ENCODE peak calls at places on chromosomes 6 and 20, in eight cellular contexts. M is body of pancreas, V is GM12892, D is IMR-90, O is HCT116, R is prostate gland, C is ovary, X is stomach. L is an unnamed sample.
A peak's percentile ranks its signal among the peaks of the same experiment; 100 is the strongest.

GRCh38 chr6:3426091-3426780 is 30.6 kb downstream of the SLC22A23 start:
- DNase-seq in D (no peak), M (no peak), R (no peak), X (no peak), V (no peak), O (no peak), C (no peak), L (no peak)

GRCh38 chr20:7094438-7094997 is 327.0 kb downstream of the BMP2 start:
- DNase-seq in V (no peak), X (no peak), M (no peak), O (peak; percentile 4), C (no peak), R (no peak), D (peak; percentile 0), L (no peak)

GRCh38 chr6:37919417-37920157 is 100.1 kb downstream of the ZFAND3 start:
- DNase-seq in V (no peak), M (no peak), C (no peak), X (no peak), R (no peak), O (no peak), D (peak; percentile 92), L (no peak)

GRCh38 chr20:21046413-21047070 is 59.6 kb downstream of the LINC00237 start:
- DNase-seq in C (no peak), M (no peak), X (no peak), O (no peak), R (no peak), D (no peak), V (no peak), L (no peak)

GRCh38 chr20:40521962-40522361 is 167.1 kb downstream of the MAFB start:
- DNase-seq in V (no peak), C (no peak), R (no peak), M (no peak), D (no peak), X (no peak), O (no peak), L (no peak)

GRCh38 chr20:34706912-34707784 is 3.0 kb downstream of the TP53INP2 start:
- DNase-seq in X (no peak), O (no peak), V (no peak), M (no peak), R (no peak), D (no peak), C (no peak), L (no peak)

GRCh38 chr20:21096321-21097043 is 9.7 kb downstream of the LINC00237 start:
- DNase-seq in R (no peak), V (no peak), C (no peak), M (no peak), O (peak; percentile 68), D (peak; percentile 32), X (no peak), L (peak; percentile 82)

GRCh38 chr20:4876731-4877130 is 124.6 kb downstream of the SLC23A2 start:
- DNase-seq in M (no peak), X (no peak), D (no peak), R (no peak), C (no peak), O (no peak), V (no peak), L (no peak)

DNA sequence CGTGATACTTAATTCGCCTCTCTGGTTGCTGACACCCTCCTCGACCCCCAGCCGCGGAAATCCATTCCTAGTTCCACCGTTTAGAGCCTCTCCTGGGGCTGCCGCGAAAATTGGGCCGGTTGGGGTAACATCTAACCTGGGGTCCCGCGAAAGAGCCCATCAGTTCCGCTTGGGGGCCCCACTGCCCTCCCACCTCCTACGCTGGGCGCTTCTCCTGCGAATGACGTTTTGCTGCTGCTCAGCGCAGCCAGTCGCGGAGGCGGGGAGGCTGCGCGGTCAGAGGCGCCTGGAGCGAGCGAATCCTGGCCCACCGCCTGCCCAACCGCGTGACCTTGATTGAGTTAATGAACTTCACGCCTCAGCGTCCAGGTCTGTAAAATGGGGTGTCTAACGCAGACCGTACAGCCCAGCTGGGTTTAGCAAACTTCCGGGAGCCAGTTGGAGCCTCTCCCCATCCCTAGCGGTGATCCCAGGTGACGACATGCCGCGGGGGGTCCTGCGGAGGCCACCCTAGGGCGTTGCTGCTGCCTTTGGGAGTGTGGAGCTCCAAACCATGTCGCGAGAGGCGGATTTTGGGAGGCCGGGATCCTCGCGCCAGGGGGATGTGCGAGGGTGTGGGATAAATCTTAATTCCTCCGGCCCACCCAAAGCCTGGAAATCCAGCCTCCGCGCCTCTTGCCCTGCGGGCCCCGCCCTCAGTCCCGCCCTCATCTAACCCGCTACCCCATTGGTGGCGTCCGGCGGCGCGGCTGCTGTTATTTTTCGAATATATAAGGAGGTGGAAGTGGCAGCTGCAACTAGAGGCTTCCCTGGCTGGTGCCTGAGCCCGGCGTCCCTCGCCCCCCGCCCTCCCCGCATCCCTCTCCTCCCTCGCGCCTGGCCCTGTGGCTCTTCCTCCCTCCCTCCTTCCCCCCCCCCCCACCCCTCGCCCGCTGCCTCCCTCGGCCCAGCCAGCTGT is at the start of gene CDC25B:
- DNase-seq in V (peak; percentile 93), R (peak; percentile 90), C (peak; percentile 96), O (peak; percentile 84), X (peak; percentile 95), D (peak; percentile 83), M (peak; percentile 92), L (peak; percentile 89)
- TF ChIP-seq POLR2A in V (peak; percentile 70), R (peak; percentile 26), C (peak; percentile 63), O (peak; percentile 47), X (no peak), D (peak; percentile 52), M (no peak), L (peak; percentile 79)

GRCh38 chr6:87257046-87257445 is 65.3 kb upstream of the SMIM8 start:
- DNase-seq in C (no peak), D (no peak), V (no peak), O (no peak), R (no peak), M (no peak), X (no peak), L (no peak)

GRCh38 chr6:87257565-87257964 is 64.8 kb upstream of the SMIM8 start:
- DNase-seq in M (no peak), R (no peak), D (no peak), X (no peak), O (no peak), V (no peak), C (no peak), L (no peak)

GRCh38 chr6:87261534-87261933 is 60.9 kb upstream of the SMIM8 start:
- DNase-seq in V (no peak), D (no peak), C (no peak), R (no peak), O (no peak), M (no peak), X (no peak), L (no peak)

GRCh38 chr6:87259791-87260190 is 62.6 kb upstream of the SMIM8 start:
- DNase-seq in D (no peak), M (no peak), V (no peak), O (no peak), C (no peak), X (no peak), R (no peak), L (no peak)

DNA sequence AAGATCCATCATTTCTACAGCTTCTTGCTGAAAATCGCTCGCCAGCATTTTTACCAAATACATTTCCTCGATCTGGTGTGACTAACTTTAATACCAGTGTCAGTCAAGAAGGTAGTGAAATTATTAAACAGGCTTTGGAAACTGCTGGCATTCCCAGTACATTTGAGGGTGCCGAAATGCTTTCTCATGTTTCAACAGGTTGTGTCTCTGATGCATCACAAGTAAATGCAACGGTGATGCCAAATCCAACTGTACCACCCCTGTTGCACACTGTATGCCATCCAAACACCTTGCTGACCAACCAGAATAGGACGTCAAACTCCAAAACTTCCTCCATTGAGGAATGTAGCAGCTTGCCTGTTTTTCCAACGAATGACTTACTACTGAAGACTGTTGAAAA is 64.4 kb upstream of the SMIM8 start:
- DNase-seq in C (no peak), M (no peak), O (no peak), D (no peak), R (no peak), X (no peak), V (no peak), L (no peak)
- TF ChIP-seq POLR2A in C (no peak), M (no peak), O (no peak), D (no peak), R (no peak), X (no peak), V (peak; percentile 32), L (no peak)

GRCh38 chr6:160986831-160987230 is 4.7 kb upstream of the MAP3K4 start:
- DNase-seq in M (no peak), X (no peak), C (no peak), O (no peak), R (no peak), D (no peak), V (no peak), L (no peak)
- TF ChIP-seq POLR2A in M (no peak), X (no peak), C (no peak), O (no peak), R (no peak), D (no peak), V (no peak), L (no peak)

DNA sequence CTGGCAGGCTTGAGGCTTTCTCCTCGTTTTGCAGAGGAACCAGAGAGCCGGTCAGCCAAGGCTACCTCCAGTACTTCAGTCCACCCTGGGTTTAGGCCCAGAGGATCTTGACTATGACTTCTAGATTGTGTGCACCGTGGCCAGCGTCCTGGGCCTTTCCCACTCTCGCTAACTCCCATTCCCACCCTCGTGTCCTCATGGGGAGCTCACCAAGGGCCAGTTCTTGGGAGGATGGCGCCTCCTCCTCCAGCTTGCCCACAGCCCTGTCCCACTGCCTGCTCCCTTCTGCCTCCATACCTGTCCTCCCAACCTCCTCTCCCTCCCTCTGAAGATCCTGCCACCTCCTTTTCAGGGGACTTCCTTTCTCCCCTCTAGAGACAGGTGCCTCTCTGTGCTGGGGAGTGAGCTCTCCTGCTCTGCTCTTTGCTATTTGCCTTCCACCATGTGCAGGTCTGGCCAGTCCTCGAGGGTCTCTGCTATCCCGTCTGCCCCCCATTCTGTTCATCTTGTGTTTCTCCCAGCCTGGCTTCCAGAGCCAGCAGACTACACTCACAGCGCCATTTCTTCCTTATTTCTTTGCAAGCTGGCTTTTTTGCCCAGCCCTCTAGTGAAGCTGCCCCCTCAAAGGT is 4.4 kb upstream of the SYNJ2 start:
- DNase-seq in M (no peak), R (no peak), V (no peak), X (no peak), D (no peak), O (no peak), C (no peak), L (no peak)
- TF ChIP-seq POLR2A in M (no peak), R (no peak), V (no peak), X (no peak), D (no peak), O (no peak), C (no peak), L (no peak)

GRCh38 chr6:33410711-33411631 is at the start of gene PHF1:
- DNase-seq in R (peak; percentile 76), V (peak; percentile 80), O (peak; percentile 60), C (peak; percentile 85), X (peak; percentile 77), D (peak; percentile 80), M (peak; percentile 84), L (no peak)
- TF ChIP-seq POLR2A in R (peak; percentile 69), V (peak; percentile 46), O (peak; percentile 38), C (peak; percentile 65), X (no peak), D (peak; percentile 65), M (peak; percentile 40), L (peak; percentile 57)

DNA sequence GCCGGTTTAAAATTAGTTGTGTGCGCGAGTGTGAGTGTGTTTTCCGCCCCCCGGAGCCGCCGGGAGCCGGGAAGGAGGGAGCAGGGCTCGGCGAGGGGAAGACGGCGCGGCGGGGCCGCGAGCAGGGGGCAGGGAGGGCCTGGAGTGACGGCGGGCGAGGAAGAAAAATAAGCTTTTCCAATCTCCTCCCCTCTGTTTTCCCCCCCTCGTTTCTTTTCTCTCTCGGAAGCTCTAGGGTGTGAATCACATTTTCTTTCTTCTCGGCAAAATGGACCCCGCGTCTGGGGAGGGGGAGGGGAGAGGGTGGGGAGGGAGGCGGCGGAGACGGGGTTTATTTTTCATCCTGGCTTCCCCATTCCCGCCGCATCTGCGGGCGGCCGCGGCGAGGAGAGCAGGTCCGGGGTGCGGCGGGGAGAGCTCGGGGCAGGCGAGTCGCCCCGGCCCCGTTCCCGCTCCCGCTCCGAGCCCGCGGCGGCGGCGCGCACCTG is 881 bp downstream of the BICRAL start:
- DNase-seq in X (peak; percentile 75), M (peak; percentile 78), O (peak; percentile 56), R (peak; percentile 61), V (peak; percentile 48), C (peak; percentile 87), D (peak; percentile 90), L (peak; percentile 82)
- TF ChIP-seq POLR2A in X (peak; percentile 33), M (peak; percentile 74), O (no peak), R (peak; percentile 56), V (no peak), C (peak; percentile 66), D (peak; percentile 79), L (no peak)

L was measured in H54.